ENCODE peak calls at places on chromosomes 2 and 18, in five cellular contexts. C is tibial nerve; I is CD8-positive, alpha-beta T cell; E is HCT116; Z is left ventricle myocardium inferior. M is an unnamed sample. For H3K36me3, the result is how much of the 10 kb centered on the place peaks cover.

GRCh38 chr2:115443550-115444185 is 1001.2 kb downstream of the DPP10 start:
- DNase-seq in C (no peak), I (no peak), E (no peak), Z (no peak), M (no peak)

GRCh38 chr2:127619191-127619590 is 26.8 kb upstream of the GPR17 start:
- DNase-seq in C (no peak), I (no peak), E (no peak), Z (no peak), M (peak)

GRCh38 chr18:40473221-40473620 is 1481.8 kb upstream of the PIK3C3 start:
- DNase-seq in C (no peak), I (no peak), E (no peak), Z (no peak), M (no peak)

GRCh38 chr18:50051288-50051687 is 143.7 kb downstream of the MYO5B start:
- DNase-seq in C (no peak), I (no peak), E (no peak), Z (no peak), M (no peak)

GRCh38 chr2:73284296-73285161 is at the start of gene FBXO41:
- DNase-seq in C (no peak), I (peak), E (no peak), Z (no peak), M (no peak)

GRCh38 chr2:128414946-128415767 is 96.5 kb upstream of the HS6ST1 start:
- DNase-seq in C (no peak), I (no peak), E (no peak), Z (no peak), M (no peak)

GRCh38 chr2:205965707-205966106 is 120.3 kb downstream of the INO80D start:
- DNase-seq in C (no peak), I (no peak), E (no peak), Z (no peak), M (no peak)

GRCh38 chr2:99261242-99261641 is 5.8 kb upstream of the LYG2 start:
- DNase-seq in C (no peak), I (no peak), E (no peak), Z (no peak), M (no peak)

GRCh38 chr2:204355688-204356087 is 189.6 kb upstream of the PARD3B start:
- DNase-seq in C (no peak), I (no peak), E (no peak), Z (no peak), M (no peak)

GRCh38 chr2:19347619-19348562 is 10.5 kb downstream of the OSR1 start:
- DNase-seq in C (peak), I (peak), E (peak), Z (peak), M (peak)

GRCh38 chr2:198880986-198881385 is 576.8 kb downstream of the SATB2 start:
- DNase-seq in C (no peak), I (no peak), E (no peak), Z (no peak), M (no peak)

GRCh38 chr2:158894078-158894477 is 74.4 kb upstream of the TANC1 start:
- DNase-seq in C (no peak), I (no peak), E (no peak), Z (no peak), M (no peak)

GRCh38 chr2:46387886-46388515 is 90.8 kb downstream of the EPAS1 start:
- DNase-seq in C (no peak), I (no peak), E (no peak), Z (no peak), M (peak)

GRCh38 chr2:220966636-220967035 is 605.5 kb downstream of the EPHA4 start:
- DNase-seq in C (no peak), I (no peak), E (no peak), Z (no peak), M (no peak)

GRCh38 chr18:9535430-9535972 is 60.2 kb downstream of the RALBP1 start:
- DNase-seq in C (peak), I (no peak), E (no peak), Z (no peak), M (no peak)

GRCh38 chr2:198127627-198128026 is 323.2 kb downstream of the PLCL1 start:
- DNase-seq in C (no peak), I (peak), E (peak), Z (peak), M (no peak)

GRCh38 chr18:3294435-3295080 is 32.6 kb downstream of the MYL12B start:
- DNase-seq in C (no peak), I (no peak), E (no peak), Z (no peak), M (no peak)

GRCh38 chr2:95074663-95075439 is 46.8 kb downstream of the MRPS5 start:
- DNase-seq in C (no peak), I (peak), E (no peak), Z (no peak), M (no peak)

GRCh38 chr2:145685323-145686050 is 1165.6 kb upstream of the ZEB2 start:
- DNase-seq in C (no peak), I (no peak), E (no peak), Z (no peak), M (no peak)

GRCh38 chr2:42073739-42074138 is 25.9 kb downstream of the PKDCC start:
- DNase-seq in C (no peak), I (no peak), E (no peak), Z (no peak), M (no peak)

GRCh38 chr2:231293163-231293562 is 94.7 kb downstream of the ARMC9 start:
- DNase-seq in C (no peak), I (no peak), E (no peak), Z (no peak), M (no peak)

GRCh38 chr2:118726821-118727220 is 120.6 kb downstream of the EN1 start:
- DNase-seq in C (no peak), I (no peak), E (no peak), Z (no peak), M (no peak)

GRCh38 chr2:143686585-143687164 is 557.5 kb downstream of the ARHGAP15 start:
- DNase-seq in C (peak), I (no peak), E (peak), Z (no peak), M (no peak)

GRCh38 chr2:55105456-55105855 is 55.2 kb upstream of the RTN4 start:
- DNase-seq in C (no peak), I (no peak), E (no peak), Z (no peak), M (no peak)

GRCh38 chr2:12321886-12322285 is 394.9 kb upstream of the TRIB2 start:
- DNase-seq in C (no peak), I (no peak), E (no peak), Z (no peak), M (no peak)

GRCh38 chr18:44856157-44856556 is 175.5 kb downstream of the SETBP1 start:
- DNase-seq in C (no peak), I (no peak), E (no peak), Z (no peak), M (no peak)

GRCh38 chr2:223788826-223789225 is 48.6 kb downstream of the AP1S3 start:
- DNase-seq in C (no peak), I (no peak), E (no peak), Z (no peak), M (no peak)

GRCh38 chr2:113136828-113137775 is 9.7 kb downstream of the IL1RN start:
- DNase-seq in C (peak), I (no peak), E (no peak), Z (no peak), M (no peak)

GRCh38 chr2:239463541-239464165 is 62.8 kb upstream of the HDAC4 start:
- DNase-seq in C (no peak), I (no peak), E (no peak), Z (no peak), M (peak)

GRCh38 chr2:31534636-31535035 is 46.1 kb downstream of the SRD5A2 start:
- DNase-seq in C (no peak), I (no peak), E (no peak), Z (no peak), M (no peak)

GRCh38 chr2:3666613-3666975 is 8.6 kb downstream of the ALLC start:
- DNase-seq in C (no peak), I (no peak), E (no peak), Z (no peak), M (no peak)

GRCh38 chr2:88059979-88060906 is 4.7 kb upstream of the KRCC1 start:
- DNase-seq in C (no peak), I (peak), E (peak), Z (no peak), M (no peak)

GRCh38 chr2:113248997-113249770 is 29.5 kb downstream of the PAX8 start:
- DNase-seq in C (peak), I (peak), E (peak), Z (peak), M (peak)

GRCh38 chr18:8706981-8707940 is 1.9 kb downstream of the MTCL1 start:
- DNase-seq in C (peak), I (no peak), E (no peak), Z (no peak), M (peak)

GRCh38 chr2:193251909-193252308 is 1057.2 kb upstream of the TMEFF2 start:
- DNase-seq in C (no peak), I (no peak), E (no peak), Z (no peak), M (no peak)

GRCh38 chr2:47172156-47172921 is 17.2 kb upstream of the STPG4 start:
- DNase-seq in C (no peak), I (no peak), E (no peak), Z (no peak), M (no peak)

GRCh38 chr18:24397131-24397693 is 412 bp downstream of the OSBPL1A start:
- DNase-seq in C (peak), I (no peak), E (peak), Z (no peak), M (peak)

GRCh38 chr18:11506871-11507270 is 102.5 kb upstream of the SLC35G4 start:
- DNase-seq in C (no peak), I (no peak), E (no peak), Z (no peak), M (no peak)

GRCh38 chr18:11514267-11514666 is 95.1 kb upstream of the SLC35G4 start:
- DNase-seq in C (no peak), I (no peak), E (no peak), Z (no peak), M (no peak)

GRCh38 chr18:11516988-11517630 is 92.3 kb upstream of the SLC35G4 start:
- DNase-seq in C (no peak), I (no peak), E (no peak), Z (no peak), M (no peak)

GRCh38 chr18:11511434-11512095 is 97.8 kb upstream of the SLC35G4 start:
- DNase-seq in C (no peak), I (no peak), E (no peak), Z (no peak), M (no peak)

DNA sequence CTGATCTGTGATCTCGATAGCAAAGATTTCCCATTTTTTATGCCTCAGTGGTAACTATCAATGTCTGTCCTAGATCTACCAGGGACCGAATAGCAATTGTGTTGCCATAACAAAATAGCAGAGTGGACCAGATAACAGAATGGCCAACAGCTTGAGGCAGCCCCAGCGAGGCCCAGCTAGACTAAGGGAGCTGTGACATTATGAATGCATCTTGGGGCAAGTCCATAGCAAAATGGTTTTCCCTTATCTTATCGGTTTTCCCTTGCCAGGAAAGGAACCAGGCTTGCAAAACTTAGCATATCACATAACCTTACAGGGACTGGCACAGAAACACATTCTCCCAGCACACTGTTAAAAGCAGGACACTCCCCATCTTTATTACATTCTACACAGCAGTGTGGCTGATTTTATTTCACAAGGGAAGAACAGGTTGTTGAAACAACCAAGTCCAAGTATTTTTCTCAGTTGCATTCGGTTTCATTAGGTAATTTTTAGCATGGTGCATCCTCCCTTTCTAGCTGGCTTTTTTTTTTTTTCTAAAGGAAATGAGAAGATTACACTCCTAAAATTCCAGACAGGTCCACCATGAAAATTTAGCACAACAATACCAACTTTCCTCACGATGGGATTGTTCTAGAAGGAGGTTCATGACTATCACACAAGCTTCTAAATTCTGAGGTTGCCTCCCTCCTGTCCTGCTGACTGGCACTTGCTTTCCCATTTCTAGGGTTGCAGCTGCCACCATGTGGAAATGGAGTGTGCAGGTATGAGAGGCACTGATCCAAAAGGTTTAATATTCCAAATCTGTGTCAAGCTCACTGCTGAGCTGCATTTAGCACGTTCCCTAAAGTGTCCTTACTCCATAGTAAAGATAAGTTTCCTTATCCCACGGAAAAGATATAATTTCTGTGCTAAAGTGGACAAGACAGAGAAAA is 97.0 kb upstream of the SLC35G4 start:
- DNase-seq in C (no peak), I (no peak), E (no peak), Z (no peak), M (no peak)
- TF ChIP-seq CTCF in C (no peak), I (no peak), E (peak), Z (peak), M (no peak)

DNA sequence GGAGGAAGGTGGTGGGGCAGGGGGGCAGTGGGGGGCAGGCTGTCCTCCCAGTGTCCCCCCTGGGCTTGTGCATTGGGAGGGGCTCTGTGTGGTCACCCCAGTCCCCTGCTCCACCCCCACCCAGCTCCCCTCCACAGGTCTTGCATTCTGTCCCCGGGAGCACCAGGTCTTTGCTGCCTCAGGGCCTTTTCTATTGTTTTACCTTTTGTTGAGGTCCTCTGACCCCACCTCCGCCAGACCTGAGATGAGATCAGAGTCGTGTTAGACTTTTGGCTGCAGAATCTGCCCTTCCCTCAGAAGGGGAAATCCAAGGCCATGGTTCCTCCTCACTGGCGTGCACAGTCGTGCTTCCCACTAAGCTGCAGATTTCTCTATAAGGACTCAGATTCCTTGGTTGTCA is 20.8 kb downstream of the ATG4B start:
- DNase-seq in C (no peak), I (no peak), E (no peak), Z (no peak), M (no peak)
- H3K27ac ChIP-seq in C (no peak), I (no peak), E (no peak), Z (no peak), M (no peak)

DNA sequence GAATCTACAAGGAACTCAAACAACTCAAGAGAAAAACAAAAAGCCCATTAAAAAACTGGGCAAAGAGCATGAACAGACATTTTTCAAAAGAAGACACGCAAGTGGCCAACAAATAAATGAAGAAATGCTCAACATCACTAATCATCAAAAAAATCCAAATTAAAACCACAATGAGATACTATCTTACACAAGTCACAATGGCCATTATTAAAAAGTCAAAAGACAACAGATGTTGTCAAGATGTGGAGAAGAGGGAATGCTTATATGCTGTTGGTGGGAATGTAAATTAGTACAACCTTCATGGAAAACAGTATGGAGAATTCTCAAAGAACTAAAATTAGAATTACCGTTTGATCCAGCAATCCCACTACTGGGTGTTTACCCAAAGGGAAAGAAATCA is 15.1 kb downstream of the LMAN1 start:
- DNase-seq in C (no peak), I (no peak), E (no peak), Z (no peak), M (no peak)
- H3K36me3 ChIP-seq in C (half or more), I (under half), E (under half), Z (half or more), M (under half)

GRCh38 chr2:207767461-207768167 is 2.1 kb downstream of the FZD5 start:
- DNase-seq in C (no peak), I (no peak), E (no peak), Z (peak), M (no peak)
- TF ChIP-seq CTCF in C (peak), I (no peak), E (no peak), Z (peak), M (peak)

GRCh38 chr2:14016289-14016955 is 616.1 kb upstream of the LRATD1 start:
- DNase-seq in C (no peak), I (no peak), E (no peak), Z (no peak), M (peak)
- H3K27ac ChIP-seq in C (no peak), I (no peak), E (no peak), Z (no peak), M (no peak)

GRCh38 chr2:97755491-97755890 is 42.1 kb downstream of the ZAP70 start:
- DNase-seq in C (no peak), I (no peak), E (no peak), Z (no peak), M (no peak)
- H3K36me3 ChIP-seq in C (half or more), I (under half), E (under half), Z (half or more), M (under half)

DNA sequence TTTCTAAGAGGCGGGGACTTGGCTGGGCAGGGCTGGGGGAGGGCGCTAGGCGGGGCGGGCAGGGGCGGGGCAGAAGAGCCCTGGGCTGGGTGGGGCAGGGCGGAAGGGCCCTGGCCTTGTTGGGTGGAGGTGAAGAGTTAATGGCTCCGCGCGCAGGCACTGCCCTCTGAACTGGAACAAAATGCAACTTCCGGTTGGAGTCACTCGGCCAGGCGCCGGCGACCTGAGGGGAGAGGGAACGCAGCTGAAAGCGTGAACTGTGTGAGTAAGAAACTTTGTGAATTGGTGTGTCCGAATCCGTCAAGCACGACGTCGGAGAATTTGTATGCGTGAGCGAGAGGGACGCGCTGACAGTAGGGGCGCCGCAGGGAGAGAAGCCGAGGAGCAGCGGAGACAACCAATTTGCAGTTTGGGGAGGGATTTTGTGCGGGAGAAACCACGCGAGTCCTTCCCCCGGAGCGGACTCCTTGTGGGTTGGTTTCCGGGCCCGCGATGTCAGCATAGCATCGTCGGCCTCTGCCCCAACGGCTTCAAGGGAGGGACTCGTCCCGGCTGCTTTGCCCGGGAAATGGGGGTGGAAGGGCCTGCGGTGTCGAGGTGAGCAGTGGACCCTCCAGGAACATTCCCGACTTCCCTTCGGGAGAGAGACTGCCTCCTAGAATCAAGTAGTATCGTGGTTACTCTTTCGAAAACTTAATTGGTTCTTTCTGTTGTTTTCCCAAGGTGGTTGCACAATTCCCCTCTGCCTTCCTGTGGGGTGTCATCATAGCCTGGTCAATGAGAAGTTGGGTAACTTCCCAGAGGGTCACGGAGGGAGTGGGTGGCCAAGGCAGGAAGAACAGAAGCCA is at the start of gene TANK:
- DNase-seq in C (peak), I (peak), E (peak), Z (peak), M (peak)
- TF ChIP-seq CTCF in C (no peak), I (no peak), E (no peak), Z (no peak), M (no peak)

DNA sequence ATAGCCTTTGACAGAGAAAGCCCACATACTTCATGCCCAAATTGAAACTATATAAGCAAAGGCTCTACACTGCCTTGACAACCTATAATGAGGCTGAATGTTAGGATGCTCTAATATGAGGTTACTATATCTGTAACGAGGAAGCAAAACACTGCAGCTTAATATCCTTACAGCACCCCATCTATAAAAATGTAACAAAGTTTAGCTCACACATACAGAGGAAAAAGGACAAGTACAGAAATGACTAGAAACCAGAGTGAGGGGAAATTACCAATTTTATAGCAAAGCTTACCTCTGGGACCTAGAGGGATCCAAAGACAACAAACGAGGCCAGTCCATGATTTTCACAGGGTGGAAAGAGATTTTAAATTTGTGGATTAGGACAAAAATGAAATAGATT is 138.5 kb downstream of the COL4A4 start:
- DNase-seq in C (no peak), I (no peak), E (no peak), Z (no peak), M (no peak)
- H3K27ac ChIP-seq in C (no peak), I (no peak), E (no peak), Z (no peak), M (no peak)

DNA sequence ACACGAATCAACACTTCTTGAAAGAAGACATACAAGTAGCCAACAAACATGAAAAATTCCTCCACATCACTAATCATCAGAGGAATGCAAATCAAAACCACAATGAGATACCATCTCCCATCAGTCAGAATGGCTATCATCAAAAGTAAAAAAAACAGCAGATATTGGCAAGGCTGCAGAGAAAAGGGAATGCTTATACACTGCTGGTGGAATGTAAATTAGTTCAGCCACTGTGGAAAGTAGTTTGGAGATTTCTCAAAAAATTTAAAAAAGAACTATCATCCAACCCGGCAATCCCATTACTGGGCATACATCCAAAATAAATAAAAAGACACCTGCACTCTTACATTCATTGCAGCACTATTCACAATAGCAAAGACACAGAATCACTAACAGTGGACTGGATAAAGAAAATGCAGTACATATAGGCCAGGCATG is 78.7 kb downstream of the GRB14 start:
- DNase-seq in C (no peak), I (no peak), E (no peak), Z (no peak), M (no peak)
- H3K36me3 ChIP-seq in C (under half), I (under half), E (under half), Z (under half), M (under half)

M was measured in breast epithelium.